ENCODE peak calls at places on chromosome X, in ten cellular contexts. G is HCT116, Y is left lung, H is heart left ventricle, D is lower lobe of right lung, B is transverse colon, T is pancreas, V is ovary, R is GM23338, O is tibial nerve. Z is an unnamed sample. For H3K4me1 and H3K36me3, the result is how much of the 10 kb centered on the place peaks cover.

GRCh38 chrX:152637649-152638442 is at the start of gene GABRQ:
- DNase-seq in H (no peak), T (peak), V (no peak), O (no peak), G (peak), B (peak), D (peak), R (peak), Y (no peak), Z (peak)

GRCh38 chrX:47212381-47213293 is 5.8 kb upstream of the CDK16 start:
- DNase-seq in Y (no peak), V (no peak), D (no peak), T (no peak), R (no peak), H (no peak), B (peak), G (no peak), O (no peak), Z (no peak)

GRCh38 chrX:101958139-101958538 is 26.3 kb upstream of the ZMAT1 start:
- DNase-seq in B (no peak), D (no peak), H (no peak), O (no peak), R (no peak), Y (no peak), T (no peak), G (no peak), V (no peak), Z (no peak)

GRCh38 chrX:118807151-118808017 is 16.2 kb upstream of the ZCCHC12 start:
- DNase-seq in D (no peak), B (peak), V (peak), O (peak), H (no peak), Y (no peak), G (peak), T (peak), R (peak), Z (peak)

GRCh38 chrX:45803383-45803921 is 602.8 kb upstream of the DIPK2B start:
- DNase-seq in H (no peak), O (no peak), G (peak), D (no peak), B (no peak), R (no peak), V (no peak), Y (no peak), T (no peak), Z (no peak)

GRCh38 chrX:42290608-42291007 is 367.3 kb upstream of the CASK start:
- DNase-seq in V (no peak), H (no peak), Y (no peak), G (peak), O (no peak), T (no peak), D (no peak), B (no peak), R (peak), Z (no peak)

GRCh38 chrX:116961872-116962582 is 499.3 kb upstream of the CT83 start:
- DNase-seq in G (no peak), V (no peak), B (no peak), O (no peak), Y (no peak), H (no peak), D (no peak), T (no peak), R (peak), Z (no peak)

GRCh38 chrX:133402042-133402453 is 13.2 kb downstream of the GPC4 start:
- DNase-seq in R (no peak), T (no peak), D (no peak), G (no peak), Y (no peak), B (no peak), O (no peak), H (no peak), V (no peak), Z (no peak)

GRCh38 chrX:154804957-154805695 is at the start of gene MPP1:
- DNase-seq in H (peak), T (peak), Y (peak), O (peak), V (peak), R (peak), G (peak), B (peak), D (peak), Z (peak)

GRCh38 chrX:101410461-101410860 is 2.4 kb downstream of the HNRNPH2 start:
- DNase-seq in T (no peak), H (no peak), O (no peak), B (no peak), D (no peak), Y (no peak), R (no peak), G (no peak), V (no peak), Z (no peak)

GRCh38 chrX:24241822-24242648 is 71.8 kb downstream of the SUPT20HL2 start:
- DNase-seq in T (peak), D (no peak), R (peak), Y (no peak), G (no peak), O (no peak), V (no peak), B (no peak), H (no peak), Z (no peak)

DNA sequence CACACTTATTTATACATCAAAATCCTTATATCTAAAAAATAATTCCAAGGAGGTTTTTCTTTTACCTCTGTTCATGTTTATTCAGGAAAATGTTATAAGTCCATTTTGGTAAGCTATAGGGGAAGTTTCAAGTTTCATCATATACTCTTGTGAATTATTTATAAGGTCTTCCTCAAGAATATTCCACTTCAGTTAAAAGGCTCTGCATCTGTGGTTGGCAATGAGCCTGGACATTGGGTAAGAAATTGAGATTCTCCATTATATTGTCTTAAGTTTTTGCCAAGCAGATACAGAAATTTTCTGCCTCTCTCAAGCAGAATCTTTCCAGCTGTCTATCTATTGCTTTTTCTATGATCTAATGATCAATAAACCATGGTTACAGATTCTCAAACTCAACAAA is 641.9 kb downstream of the NLGN4X start:
- DNase-seq in H (no peak), Y (no peak), V (no peak), D (no peak), T (no peak), G (no peak), B (no peak), R (no peak), O (no peak), Z (no peak)
- H3K4me3 ChIP-seq in H (no peak), Y (no peak), V (no peak), D (no peak), T (no peak), G (no peak), B (no peak), R (no peak), O (no peak), Z (no peak)

DNA sequence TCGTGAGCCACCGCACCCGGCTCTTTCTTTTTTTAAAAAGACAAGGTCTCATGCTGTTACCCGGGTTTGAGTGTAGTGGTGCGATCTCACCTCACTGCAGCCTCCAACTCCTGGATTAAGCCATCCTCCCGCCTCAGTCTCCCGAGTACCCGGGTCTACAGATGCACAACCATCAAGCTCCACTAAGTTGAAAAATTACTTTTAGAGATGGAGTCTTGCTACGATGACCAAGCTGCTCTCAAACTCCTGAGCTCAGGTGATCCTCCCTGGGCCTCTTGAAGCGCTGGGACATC is 2.0 kb downstream of the SLC25A6 start:
- DNase-seq in G (no peak), D (no peak), O (no peak), Y (peak), H (no peak), V (no peak), R (no peak), B (no peak), T (no peak), Z (no peak)
- H3K4me1 ChIP-seq in G (under half), D (under half), O (under half), Y (half or more), H (under half), V (under half), R (under half), B (under half), T (under half), Z (half or more)

GRCh38 chrX:77564824-77565223 is 117.6 kb downstream of the FGF16 start:
- DNase-seq in R (no peak), G (no peak), B (no peak), O (no peak), T (no peak), D (no peak), Y (no peak), H (no peak), V (no peak), Z (no peak)

GRCh38 chrX:77561372-77561771 is 114.2 kb downstream of the FGF16 start:
- DNase-seq in H (no peak), V (no peak), R (no peak), D (no peak), Y (no peak), O (no peak), T (no peak), B (no peak), G (no peak), Z (no peak)

DNA sequence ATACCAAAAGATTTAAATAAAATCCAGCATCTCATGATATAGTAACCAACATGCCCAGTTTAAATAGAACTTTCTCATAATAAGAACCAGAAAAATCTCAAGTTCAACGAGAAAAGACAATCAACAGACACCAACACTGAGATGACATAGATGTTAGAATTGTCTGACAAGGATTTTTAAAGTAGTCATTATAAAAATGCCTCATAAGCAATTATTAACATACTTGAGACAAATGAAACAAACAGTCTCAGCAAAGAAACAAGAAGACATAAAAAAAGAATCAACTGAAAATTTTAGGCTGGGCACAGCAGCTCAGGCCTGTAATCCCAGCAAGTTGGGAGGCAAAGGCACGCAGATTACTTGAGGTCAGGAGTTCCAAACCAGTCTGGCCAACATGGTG is 118.1 kb downstream of the FGF16 start:
- DNase-seq in D (no peak), O (no peak), V (no peak), B (no peak), Y (no peak), H (no peak), R (no peak), T (no peak), G (no peak), Z (no peak)
- H3K36me3 ChIP-seq in D (under half), O (under half), V (under half), B (under half), Y (under half), H (under half), R (under half), T (under half), G (under half), Z (under half)

GRCh38 chrX:65407157-65407626 is 127.4 kb downstream of the LAS1L start:
- DNase-seq in G (no peak), Y (no peak), H (no peak), D (no peak), B (no peak), R (peak), V (no peak), O (no peak), T (no peak), Z (no peak)
- H3K4me3 ChIP-seq in G (no peak), Y (no peak), H (peak), D (no peak), B (peak), R (peak), V (no peak), O (peak), T (no peak), Z (peak)

GRCh38 chrX:129780441-129781105 is 824 bp downstream of the SASH3 start:
- DNase-seq in O (no peak), B (no peak), V (no peak), H (no peak), G (no peak), D (no peak), T (no peak), Y (no peak), R (no peak), Z (no peak)
- H3K4me1 ChIP-seq in O (under half), B (under half), V (under half), H (under half), G (under half), D (under half), T (under half), Y (under half), R (under half), Z (under half)

DNA sequence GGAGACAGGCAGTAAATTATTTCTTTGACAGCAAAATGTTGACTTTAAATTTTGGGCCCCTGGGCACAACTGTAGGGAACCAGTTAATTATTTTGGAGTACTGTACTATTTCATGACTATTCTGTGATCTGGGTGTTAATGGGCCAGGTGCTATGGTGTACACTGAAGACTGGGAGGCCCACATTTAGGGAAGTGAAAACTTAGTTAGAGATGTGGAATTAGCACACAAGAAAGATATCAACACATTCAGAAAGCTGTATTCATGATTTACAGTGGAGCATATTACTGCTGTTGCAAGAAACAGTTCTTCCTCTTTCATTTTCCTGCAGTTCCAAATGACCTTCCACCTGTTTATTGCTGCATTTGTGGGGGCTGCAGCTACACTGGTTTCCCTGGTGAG is 12.4 kb downstream of the PLP1 start:
- DNase-seq in D (no peak), Y (no peak), V (no peak), G (no peak), T (no peak), R (no peak), B (no peak), H (no peak), O (no peak), Z (no peak)
- H3K36me3 ChIP-seq in D (under half), Y (under half), V (under half), G (under half), T (under half), R (under half), B (under half), H (under half), O (under half), Z (under half)

Z was measured in left ventricle myocardium inferior.